ENCODE peak calls at places on chromosomes 12 and 14, in four cellular contexts. I is DMS79 treated with DMSO at 0.1 percent for 48 hours, W is RPMI7951, R is left cardiac atrium. O is an unnamed sample.

GRCh38 chr12:41409628-41410027 is 221.5 kb downstream of the PDZRN4 start:
- DNase-seq in I (no peak), R (no peak), W (no peak), O (no peak)

GRCh38 chr12:131921866-131922769 is 7.0 kb upstream of the PUS1 start:
- DNase-seq in W (no peak), R (peak; percentile 30), I (no peak), O (no peak)

GRCh38 chr14:28348797-28349196 is 417.8 kb upstream of the FOXG1 start:
- DNase-seq in I (no peak), W (no peak), R (no peak), O (peak; percentile 33)

GRCh38 chr12:54154708-54155316 is 34.0 kb downstream of the SMUG1 start:
- DNase-seq in R (no peak), I (no peak), W (no peak), O (no peak)

GRCh38 chr14:69326611-69327010 is 66.7 kb downstream of the GALNT16 start:
- DNase-seq in I (no peak), W (no peak), R (no peak), O (no peak)

GRCh38 chr14:32696325-32697101 is 242.2 kb upstream of the NPAS3 start:
- DNase-seq in W (no peak), I (no peak), R (no peak), O (no peak)

GRCh38 chr12:109459247-109459646 is 17.9 kb downstream of the KCTD10 start:
- DNase-seq in I (no peak), R (no peak), W (no peak), O (no peak)

GRCh38 chr12:82527165-82527780 is 159.4 kb upstream of the TMTC2 start:
- DNase-seq in W (peak; percentile 24), R (no peak), I (peak; percentile 1), O (no peak)

GRCh38 chr12:118055865-118056773 is 4.9 kb downstream of the WSB2 start:
- DNase-seq in W (no peak), R (no peak), I (no peak), O (no peak)

GRCh38 chr14:37403656-37404055 is 191.4 kb downstream of the FOXA1 start:
- DNase-seq in W (no peak), I (no peak), R (no peak), O (no peak)